ENCODE peak calls at places on chromosomes 13 and 19, in six cellular contexts. J, M, V, O, A and U are unnamed samples.

GRCh38 chr19:14516746-14517438 is 1.3 kb downstream of the DNAJB1 start:
- DNase-seq in J (no peak), M (no peak), V (no peak), O (peak), A (no peak), U (no peak)

GRCh38 chr19:3607398-3608078 is 863 bp upstream of the TBXA2R start:
- DNase-seq in J (peak), M (peak), V (no peak), O (peak), A (peak), U (peak)

GRCh38 chr13:83824561-83824960 is 57.7 kb downstream of the SLITRK1 start:
- DNase-seq in J (no peak), M (no peak), V (no peak), O (no peak), A (no peak), U (no peak)

GRCh38 chr19:13622727-13623126 is 116.4 kb upstream of the CACNA1A start:
- DNase-seq in J (no peak), M (peak), V (no peak), O (no peak), A (no peak), U (peak)

GRCh38 chr13:71770710-71771109 is 96.3 kb downstream of the DACH1 start:
- DNase-seq in J (no peak), M (no peak), V (no peak), O (no peak), A (no peak), U (no peak)

GRCh38 chr19:6023085-6023682 is 45.2 kb upstream of the RANBP3 start:
- DNase-seq in J (peak), M (no peak), V (no peak), O (peak), A (peak), U (no peak)

GRCh38 chr19:54209748-54210494 is 9.3 kb downstream of the RPS9 start:
- DNase-seq in J (peak), M (no peak), V (peak), O (peak), A (peak), U (no peak)

GRCh38 chr19:3358919-3359849 is 7.2 kb upstream of the NFIC start:
- DNase-seq in J (peak), M (peak), V (no peak), O (peak), A (peak), U (peak)

GRCh38 chr13:30037766-30038165 is 187.3 kb upstream of the UBL3 start:
- DNase-seq in J (no peak), M (no peak), V (no peak), O (peak), A (no peak), U (no peak)

GRCh38 chr19:27744926-27745844 is 1467.8 kb downstream of the UQCRFS1 start:
- DNase-seq in J (no peak), M (no peak), V (no peak), O (no peak), A (no peak), U (no peak)

DNA sequence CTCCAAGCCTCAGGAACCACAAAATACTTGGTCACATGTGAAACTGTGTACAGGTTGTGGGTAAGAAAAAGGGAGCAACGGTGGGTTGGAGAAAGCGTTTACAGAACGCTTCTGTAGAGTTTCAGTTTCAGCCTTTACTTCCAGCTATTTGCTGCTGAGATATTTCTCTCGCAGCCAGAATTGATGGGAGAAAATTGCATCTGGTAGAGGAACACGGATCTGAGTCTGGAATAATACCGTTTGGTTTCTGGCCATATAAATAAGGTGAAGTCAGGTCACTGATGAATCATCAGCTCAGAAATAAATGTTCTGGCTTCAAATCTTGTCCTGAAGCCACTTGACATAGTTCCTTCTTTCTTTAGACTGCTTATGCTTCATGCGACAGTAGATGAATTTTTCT is 20.3 kb upstream of the RFC3 start:
- DNase-seq in J (peak), M (no peak), V (no peak), O (peak), A (no peak), U (no peak)
- H3K4me3 ChIP-seq in J (no peak), M (no peak), V (no peak), O (peak), A (no peak), U (no peak)

GRCh38 chr13:93552596-93552995 is 326.0 kb downstream of the GPC6 start:
- DNase-seq in J (no peak), M (peak), V (no peak), O (no peak), A (no peak), U (no peak)

GRCh38 chr13:93547886-93548285 is 321.3 kb downstream of the GPC6 start:
- DNase-seq in J (peak), M (no peak), V (no peak), O (no peak), A (no peak), U (no peak)

GRCh38 chr13:93554514-93554913 is 327.9 kb downstream of the GPC6 start:
- DNase-seq in J (no peak), M (peak), V (no peak), O (no peak), A (no peak), U (peak)

GRCh38 chr13:93549326-93549855 is 322.8 kb downstream of the GPC6 start:
- DNase-seq in J (no peak), M (no peak), V (no peak), O (peak), A (no peak), U (no peak)
- TF ChIP-seq EZH2phosphoT487 in J (no peak), M (no peak), V (no peak), O (no peak), A (no peak), U (no peak)

GRCh38 chr19:50377051-50377441 is 789 bp downstream of the NR1H2 start:
- DNase-seq in J (peak), M (peak), V (peak), O (peak), A (peak), U (no peak)

GRCh38 chr19:50376166-50377050 is at the start of gene NR1H2:
- DNase-seq in J (peak), M (peak), V (peak), O (peak), A (peak), U (peak)

GRCh38 chr19:50378863-50379236 is 2.6 kb downstream of the NR1H2 start:
- DNase-seq in J (no peak), M (no peak), V (no peak), O (no peak), A (no peak), U (no peak)

GRCh38 chr19:50378169-50378862 is 2.1 kb downstream of the NR1H2 start:
- DNase-seq in J (no peak), M (no peak), V (no peak), O (no peak), A (no peak), U (no peak)

DNA sequence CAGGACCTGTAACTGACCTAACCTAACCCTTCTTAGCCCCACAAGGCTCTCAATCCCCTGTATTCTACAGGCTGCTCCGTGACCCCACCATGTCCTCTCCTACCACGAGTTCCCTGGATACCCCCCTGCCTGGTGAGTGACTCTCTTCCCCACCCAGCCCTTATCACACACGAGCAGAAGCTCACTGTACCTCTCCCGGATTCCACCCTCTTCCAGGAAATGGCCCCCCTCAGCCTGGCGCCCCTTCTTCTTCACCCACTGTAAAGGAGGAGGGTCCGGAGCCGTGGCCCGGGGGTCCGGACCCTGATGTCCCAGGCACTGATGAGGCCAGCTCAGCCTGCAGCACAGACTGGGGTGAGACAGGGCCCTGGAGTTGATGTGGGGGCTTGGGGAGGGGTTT is 1.3 kb downstream of the NR1H2 start:
- DNase-seq in J (no peak), M (no peak), V (no peak), O (no peak), A (no peak), U (no peak)
- H3K4me2 ChIP-seq in J (no peak), M (no peak), V (peak), O (no peak), A (peak), U (no peak)

GRCh38 chr13:112131081-112131739 is 64.3 kb downstream of the SOX1 start:
- DNase-seq in J (no peak), M (no peak), V (no peak), O (no peak), A (no peak), U (no peak)

GRCh38 chr13:112133489-112134149 is 66.7 kb downstream of the SOX1 start:
- DNase-seq in J (no peak), M (no peak), V (no peak), O (no peak), A (no peak), U (no peak)

GRCh38 chr13:112131740-112132113 is 64.8 kb downstream of the SOX1 start:
- DNase-seq in J (no peak), M (no peak), V (no peak), O (no peak), A (no peak), U (no peak)

GRCh38 chr13:112132619-112133018 is 65.7 kb downstream of the SOX1 start:
- DNase-seq in J (no peak), M (no peak), V (no peak), O (no peak), A (no peak), U (no peak)

DNA sequence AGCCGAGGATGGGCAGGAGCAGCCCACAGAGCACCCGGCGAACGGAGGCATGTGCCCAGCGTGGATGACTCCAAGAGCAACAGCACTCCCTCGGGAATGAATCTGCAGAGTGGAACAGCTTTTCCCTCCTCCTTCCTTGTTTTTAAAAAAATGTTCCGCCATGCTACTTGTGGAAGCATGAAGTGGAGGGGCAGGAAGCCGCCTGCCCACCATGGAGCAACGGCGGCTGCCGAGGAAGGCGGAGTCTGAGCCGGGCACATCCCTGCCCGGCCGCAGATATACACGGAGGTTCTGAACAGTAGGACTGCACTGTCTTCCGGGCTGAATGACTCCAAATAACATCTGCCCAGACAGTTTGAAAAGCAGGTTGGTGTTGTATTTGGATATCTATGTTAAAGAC is 65.2 kb downstream of the SOX1 start:
- DNase-seq in J (no peak), M (no peak), V (no peak), O (no peak), A (no peak), U (no peak)
- H3K4me3 ChIP-seq in J (no peak), M (no peak), V (no peak), O (no peak), A (no peak), U (no peak)

GRCh38 chr19:50252111-50252886 is 48.9 kb downstream of the MYH14 start:
- DNase-seq in J (peak), M (peak), V (no peak), O (peak), A (peak), U (peak)
- TF ChIP-seq EZH2phosphoT487 in J (no peak), M (no peak), V (no peak), O (no peak), A (no peak), U (no peak)

GRCh38 chr19:19719798-19720197 is 13.1 kb downstream of the ZNF14 start:
- DNase-seq in J (no peak), M (no peak), V (no peak), O (no peak), A (no peak), U (no peak)

DNA sequence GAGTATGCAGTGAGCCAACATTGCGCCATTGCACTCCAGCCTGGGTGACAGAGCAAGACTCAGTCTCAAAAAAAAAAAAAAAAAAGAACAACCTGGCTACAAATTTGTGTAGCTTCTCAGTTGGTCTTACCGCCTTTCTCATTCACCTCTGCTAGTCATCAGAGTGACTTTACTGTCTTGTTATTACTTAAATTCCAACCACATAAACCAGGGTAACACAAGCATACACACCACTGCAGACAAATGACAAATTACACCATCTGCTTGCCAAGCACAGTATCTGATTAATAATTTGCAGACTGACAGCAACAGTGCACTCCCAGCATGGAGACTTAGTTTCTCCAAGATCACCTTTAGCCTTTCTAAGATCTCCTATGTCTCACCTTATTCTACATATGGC is 11.0 kb downstream of the ZNF14 start:
- DNase-seq in J (no peak), M (no peak), V (no peak), O (no peak), A (no peak), U (no peak)
- H3K4me2 ChIP-seq in J (no peak), M (no peak), V (no peak), O (no peak), A (no peak), U (no peak)